ENCODE peak calls at places on chromosomes 11 and 22, in ten cellular contexts. J is amygdala; A is cardiac muscle cell; R is HT-29; C is RCC 7860; F is stromal cell of bone marrow; Y is naive thymus-derived CD4-positive, alpha-beta T cell; X is NCI-H2029 treated with DMSO at 0.1 percent for 48 hours; I is activated T-cell treated with anti-CD3 and anti-CD28 coated beads, Interleukin-2, amount 50 U/mL, for 4 hours; E is activated naive CD4-positive, alpha-beta T cell treated with Interleukin-2 at 50 U/mL for 16 hours. L is an unnamed sample.

GRCh38 chr11:6629573-6629891 is 10.3 kb upstream of the TPP1 start:
- DNase-seq in E (no peak), J (no peak), A (no peak), C (no peak), Y (no peak), X (no peak), I (no peak), F (no peak), R (no peak), L (no peak)

GRCh38 chr22:46064966-46065666 is 85.2 kb upstream of the PPARA start:
- DNase-seq in J (no peak), A (no peak), F (no peak), X (no peak), Y (no peak), I (no peak), C (no peak), R (peak; percentile 64), E (no peak), L (no peak)

GRCh38 chr11:76670475-76671235 is at the start of gene LRRC32:
- DNase-seq in Y (no peak), R (no peak), E (peak; percentile 37), I (peak; percentile 23), C (no peak), X (no peak), A (peak; percentile 55), F (no peak), J (no peak), L (no peak)

GRCh38 chr11:112173152-112173551 is 2.2 kb upstream of the BCO2 start:
- DNase-seq in X (no peak), J (no peak), A (peak; percentile 18), C (no peak), F (no peak), R (no peak), E (no peak), I (no peak), Y (no peak), L (no peak)

GRCh38 chr11:128890216-128890542 is 977 bp upstream of the KCNJ5 start:
- DNase-seq in Y (no peak), F (no peak), E (no peak), A (no peak), R (no peak), X (no peak), I (no peak), J (no peak), C (no peak), L (no peak)

GRCh38 chr11:120239713-120240640 is at the start of gene POU2F3:
- DNase-seq in J (no peak), C (no peak), A (no peak), I (no peak), X (no peak), E (no peak), Y (no peak), R (no peak), F (no peak), L (no peak)

GRCh38 chr22:45101828-45102227 is 61.9 kb upstream of the NUP50 start:
- DNase-seq in E (peak; percentile 19), X (no peak), I (no peak), R (peak; percentile 33), F (peak; percentile 65), A (peak; percentile 83), J (no peak), C (peak; percentile 14), Y (no peak), L (peak; percentile 28)

GRCh38 chr11:1010551-1011319 is 25.8 kb downstream of the MUC6 start:
- DNase-seq in Y (no peak), E (no peak), F (no peak), J (no peak), I (no peak), A (no peak), C (no peak), R (no peak), X (no peak), L (no peak)

GRCh38 chr11:14418801-14419417 is 59.9 kb upstream of the RRAS2 start:
- DNase-seq in R (peak; percentile 69), X (no peak), E (no peak), Y (no peak), A (no peak), I (no peak), C (peak; percentile 17), J (no peak), F (no peak), L (no peak)